ENCODE peak calls at places on chromosome 5, in seven cellular contexts. F is ureter; I is activated CD4-positive, alpha-beta T cell treated with anti-CD3 and anti-CD28 coated beads, Interleukin-2, amount 50 U/mL, for 4 hours; Q is hippocampal formation; V is foreskin fibroblast; X is mucosa of descending colon; D is memory B cell. P is an unnamed sample.

GRCh38 chr5:83475540-83476469 is 4.3 kb downstream of the VCAN start:
- DNase-seq in F (no peak), I (no peak), Q (no peak), V (peak; percentile 86), X (no peak), D (no peak), P (no peak)

GRCh38 chr5:1417586-1418225 is 27.5 kb downstream of the SLC6A3 start:
- DNase-seq in F (no peak), I (no peak), Q (no peak), V (no peak), X (no peak), D (no peak), P (no peak)

GRCh38 chr5:73901045-73901444 is 275.0 kb downstream of the ARHGEF28 start:
- DNase-seq in F (no peak), I (no peak), Q (no peak), V (peak; percentile 69), X (peak; percentile 43), D (no peak), P (no peak)

GRCh38 chr5:132591140-132591539 is 34.4 kb downstream of the RAD50 start:
- DNase-seq in F (no peak), I (no peak), Q (no peak), V (peak; percentile 29), X (no peak), D (no peak), P (no peak)

GRCh38 chr5:114062940-114063867 is 298.7 kb upstream of the KCNN2 start:
- DNase-seq in F (no peak), I (no peak), Q (no peak), V (peak; percentile 8), X (no peak), D (no peak), P (no peak)

GRCh38 chr5:159456722-159457462 is 126.6 kb upstream of the IL12B start:
- DNase-seq in F (no peak), I (peak; percentile 23), Q (no peak), V (peak; percentile 58), X (no peak), D (no peak), P (no peak)

GRCh38 chr5:169027456-169028118 is 273.4 kb downstream of the SLIT3 start:
- DNase-seq in F (no peak), I (no peak), Q (no peak), V (no peak), X (peak; percentile 45), D (no peak), P (no peak)

GRCh38 chr5:128494516-128494915 is 43.5 kb downstream of the FBN2 start:
- DNase-seq in F (no peak), I (no peak), Q (no peak), V (peak; percentile 21), X (no peak), D (no peak), P (no peak)

GRCh38 chr5:28808967-28809810 is 1770.8 kb upstream of the CDH9 start:
- DNase-seq in F (no peak), I (no peak), Q (no peak), V (no peak), X (no peak), D (no peak), P (no peak)

P was measured in COR-L47.